ENCODE peak calls at places on chromosomes 3 and 15, in four cellular contexts. B is K562, Q is endothelial cell of umbilical vein, Z is astrocyte. G is an unnamed sample.

GRCh38 chr15:68820205-68820588 is 498 bp downstream of the ANP32A start:
- DNase-seq in B (peak), Q (peak), Z (no peak), G (no peak)

GRCh38 chr3:62376906-62377865 is 3.8 kb upstream of the FEZF2 start:
- DNase-seq in B (no peak), Q (no peak), Z (no peak), G (no peak)

GRCh38 chr3:105527949-105528348 is 161.2 kb downstream of the ALCAM start:
- DNase-seq in B (no peak), Q (no peak), Z (peak), G (no peak)

GRCh38 chr3:127417709-127418559 is 130.1 kb upstream of the PRR20G start:
- DNase-seq in B (no peak), Q (no peak), Z (no peak), G (no peak)

GRCh38 chr3:57637391-57637790 is 40.2 kb upstream of the ARF4 start:
- DNase-seq in B (no peak), Q (no peak), Z (no peak), G (no peak)

GRCh38 chr3:29324180-29324651 is 43.3 kb downstream of the RBMS3 start:
- DNase-seq in B (no peak), Q (peak), Z (peak), G (no peak)

GRCh38 chr3:115819785-115820384 is 196.6 kb downstream of the GAP43 start:
- DNase-seq in B (peak), Q (peak), Z (peak), G (peak)

GRCh38 chr15:41334293-41335120 is 1.8 kb downstream of the NUSAP1 start:
- DNase-seq in B (peak), Q (no peak), Z (no peak), G (no peak)

GRCh38 chr3:124592658-124593441 is 137.4 kb upstream of the UMPS start:
- DNase-seq in B (no peak), Q (no peak), Z (no peak), G (no peak)

GRCh38 chr3:112096176-112096575 is 10.0 kb downstream of the C3orf52 start:
- DNase-seq in B (no peak), Q (no peak), Z (no peak), G (no peak)

GRCh38 chr3:111541391-111541790 is 606 bp upstream of the CD96 start:
- DNase-seq in B (no peak), Q (no peak), Z (no peak), G (no peak)

GRCh38 chr15:39232512-39232911 is 348.4 kb upstream of the THBS1 start:
- DNase-seq in B (no peak), Q (no peak), Z (peak), G (no peak)

GRCh38 chr3:72630614-72631344 is 217.5 kb downstream of the SHQ1 start:
- DNase-seq in B (no peak), Q (no peak), Z (no peak), G (no peak)

GRCh38 chr3:102673271-102674115 is 238.7 kb downstream of the ZPLD1 start:
- DNase-seq in B (peak), Q (peak), Z (peak), G (peak)

GRCh38 chr3:178709047-178709446 is 172.8 kb downstream of the KCNMB2 start:
- DNase-seq in B (no peak), Q (no peak), Z (no peak), G (no peak)

GRCh38 chr3:51336261-51336660 is 48.8 kb upstream of the MANF start:
- DNase-seq in B (no peak), Q (no peak), Z (no peak), G (no peak)

GRCh38 chr15:57432141-57432701 is 55.9 kb downstream of the CGNL1 start:
- DNase-seq in B (no peak), Q (peak), Z (peak), G (no peak)

GRCh38 chr3:140529096-140529495 is 148.8 kb upstream of the TRIM42 start:
- DNase-seq in B (no peak), Q (no peak), Z (peak), G (no peak)

GRCh38 chr3:170469151-170470062 is 50.7 kb downstream of the CLDN11 start:
- DNase-seq in B (no peak), Q (no peak), Z (peak), G (peak)

GRCh38 chr3:53473422-53473821 is 21.0 kb upstream of the CACNA1D start:
- DNase-seq in B (no peak), Q (no peak), Z (no peak), G (no peak)

GRCh38 chr3:193782747-193783146 is 189.7 kb downstream of the OPA1 start:
- DNase-seq in B (no peak), Q (no peak), Z (no peak), G (no peak)

GRCh38 chr15:37872661-37873060 is 61.8 kb upstream of the TMCO5A start:
- DNase-seq in B (no peak), Q (no peak), Z (no peak), G (no peak)

GRCh38 chr3:107985496-107985895 is 105.3 kb downstream of the CD47 start:
- DNase-seq in B (no peak), Q (no peak), Z (no peak), G (no peak)

GRCh38 chr3:81289676-81290075 is 471.8 kb downstream of the GBE1 start:
- DNase-seq in B (no peak), Q (peak), Z (peak), G (no peak)

GRCh38 chr15:61839541-61839940 is 220.7 kb downstream of the VPS13C start:
- DNase-seq in B (no peak), Q (no peak), Z (peak), G (no peak)

GRCh38 chr3:172339892-172340291 is 108.4 kb downstream of the GHSR start:
- DNase-seq in B (no peak), Q (no peak), Z (no peak), G (no peak)

GRCh38 chr15:66841953-66842681 is 140.1 kb downstream of the SMAD6 start:
- DNase-seq in B (peak), Q (peak), Z (peak), G (no peak)

GRCh38 chr3:66642015-66642414 is 141.2 kb upstream of the LRIG1 start:
- DNase-seq in B (no peak), Q (no peak), Z (no peak), G (no peak)

GRCh38 chr3:196288141-196288460 is 575 bp upstream of the PCYT1A start:
- DNase-seq in B (no peak), Q (no peak), Z (no peak), G (no peak)

GRCh38 chr3:196281962-196282361 is 5.6 kb downstream of the PCYT1A start:
- DNase-seq in B (no peak), Q (no peak), Z (no peak), G (no peak)

GRCh38 chr3:196287405-196288140 is at the start of gene PCYT1A:
- DNase-seq in B (peak), Q (peak), Z (peak), G (peak)

GRCh38 chr3:196284396-196284795 is 3.1 kb downstream of the PCYT1A start:
- DNase-seq in B (no peak), Q (no peak), Z (no peak), G (no peak)

DNA sequence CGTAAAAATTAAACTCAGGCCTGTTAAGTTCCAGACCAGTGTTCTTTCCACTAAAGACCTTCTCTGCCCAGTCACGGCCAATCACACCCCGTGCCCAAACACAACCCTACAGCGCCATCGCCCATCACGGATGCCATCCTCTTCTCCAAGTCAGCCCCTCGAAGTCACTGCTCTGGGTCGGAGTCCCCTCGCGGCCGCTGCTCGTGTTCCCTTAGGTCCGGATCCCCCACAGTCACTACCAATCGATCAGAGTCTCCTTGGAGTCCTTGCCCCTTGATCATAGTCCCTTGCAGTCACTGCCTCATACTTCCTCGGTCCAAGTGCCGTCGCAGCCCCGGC is 491 bp downstream of the PCYT1A start:
- DNase-seq in B (no peak), Q (no peak), Z (peak), G (no peak)
- TF ChIP-seq EZH2 in B (no peak), Q (no peak), Z (no peak), G (no peak)

GRCh38 chr3:113535898-113536297 is 3.5 kb downstream of the SIDT1 start:
- DNase-seq in B (no peak), Q (no peak), Z (no peak), G (no peak)
- H3K9ac ChIP-seq in B (no peak), Q (no peak), Z (no peak), G (no peak)

GRCh38 chr15:74130089-74130848 is at the start of gene ISLR2:
- DNase-seq in B (no peak), Q (no peak), Z (no peak), G (no peak)

GRCh38 chr15:74128785-74129350 is 1.5 kb upstream of the ISLR2 start:
- DNase-seq in B (no peak), Q (no peak), Z (no peak), G (no peak)

GRCh38 chr15:74129411-74130088 is 836 bp upstream of the ISLR2 start:
- DNase-seq in B (no peak), Q (no peak), Z (no peak), G (no peak)

GRCh38 chr15:74127255-74127953 is 3.0 kb upstream of the ISLR2 start:
- DNase-seq in B (peak), Q (peak), Z (peak), G (peak)

GRCh38 chr15:74127954-74128784 is 2.2 kb upstream of the ISLR2 start:
- DNase-seq in B (no peak), Q (no peak), Z (no peak), G (no peak)
- TF ChIP-seq EZH2 in B (no peak), Q (peak), Z (peak), G (no peak)

GRCh38 chr3:41304603-41305002 is 105.3 kb downstream of the CTNNB1 start:
- DNase-seq in B (no peak), Q (peak), Z (no peak), G (no peak)

GRCh38 chr3:41301548-41301947 is 102.2 kb downstream of the CTNNB1 start:
- DNase-seq in B (no peak), Q (no peak), Z (no peak), G (no peak)

GRCh38 chr3:41299036-41299435 is 99.7 kb downstream of the CTNNB1 start:
- DNase-seq in B (no peak), Q (no peak), Z (no peak), G (no peak)

GRCh38 chr3:41297750-41298149 is 98.4 kb downstream of the CTNNB1 start:
- DNase-seq in B (no peak), Q (no peak), Z (no peak), G (no peak)

GRCh38 chr3:41302295-41302694 is 103.0 kb downstream of the CTNNB1 start:
- DNase-seq in B (no peak), Q (no peak), Z (no peak), G (no peak)
- H3K9ac ChIP-seq in B (no peak), Q (no peak), Z (no peak), G (no peak)

GRCh38 chr3:186151077-186151971 is 42.4 kb upstream of the ETV5 start:
- DNase-seq in B (no peak), Q (no peak), Z (no peak), G (no peak)
- TF ChIP-seq EZH2 in B (no peak), Q (no peak), Z (no peak), G (no peak)